ENCODE peak calls at places on chromosomes 16 and 17, in seven cellular contexts. S, A, E, L, G, X and B are unnamed samples.

GRCh38 chr17:3953542-3953941 is 10.7 kb downstream of the ATP2A3 start:
- DNase-seq in S (no peak), A (no peak), E (no peak), L (no peak), G (no peak), X (no peak), B (no peak)

GRCh38 chr17:47957591-47958490 is at the start of gene PRR15L:
- DNase-seq in S (no peak), A (no peak), E (peak; percentile 5), L (peak; percentile 93), G (no peak), X (no peak), B (peak; percentile 88)

GRCh38 chr16:89154390-89155183 is 17.0 kb upstream of the CDH15 start:
- DNase-seq in S (no peak), A (no peak), E (no peak), L (no peak), G (no peak), X (no peak), B (no peak)

GRCh38 chr17:31598921-31599571 is 207.6 kb downstream of the RAB11FIP4 start:
- DNase-seq in S (no peak), A (no peak), E (peak; percentile 25), L (no peak), G (peak; percentile 59), X (no peak), B (no peak)

GRCh38 chr17:9268546-9268945 is 247.2 kb downstream of the NTN1 start:
- DNase-seq in S (no peak), A (no peak), E (no peak), L (no peak), G (peak; percentile 54), X (no peak), B (no peak)

GRCh38 chr17:20771104-20771503 is 191.6 kb downstream of the CDRT15L2 start:
- DNase-seq in S (no peak), A (no peak), E (no peak), L (no peak), G (no peak), X (no peak), B (no peak)

GRCh38 chr17:58508341-58509067 is 5.9 kb downstream of the MTMR4 start:
- DNase-seq in S (no peak), A (no peak), E (no peak), L (no peak), G (no peak), X (no peak), B (no peak)

GRCh38 chr17:59707182-59707970 is at the start of the genes PTRH2 and VMP1:
- DNase-seq in S (peak; percentile 100), A (peak; percentile 96), E (peak; percentile 100), L (peak; percentile 98), G (peak; percentile 100), X (peak; percentile 85), B (peak; percentile 98)

GRCh38 chr17:7208754-7209460 is 10.7 kb downstream of the DLG4 start:
- DNase-seq in S (no peak), A (no peak), E (no peak), L (no peak), G (no peak), X (no peak), B (no peak)

GRCh38 chr17:4480929-4481898 is 17.5 kb upstream of the SPNS2 start:
- DNase-seq in S (no peak), A (no peak), E (no peak), L (peak; percentile 78), G (peak; percentile 63), X (peak; percentile 71), B (peak; percentile 84)

GRCh38 chr17:66492500-66493123 is 190.2 kb downstream of the PRKCA start:
- DNase-seq in S (no peak), A (no peak), E (no peak), L (no peak), G (no peak), X (no peak), B (no peak)